ENCODE peak calls at places on chromosomes 13 and 19, in ten cellular contexts. One of them, this sample, is unnamed.

GRCh38 chr19:11881151-11881800 is 6.3 kb upstream of the ZNF69 start:
- DNase-seq in tibial artery: peak; percentile 24
- DNase-seq in cardiac muscle cell: peak; percentile 71
- DNase-seq in fibroblast of lung: peak; percentile 28
- DNase-seq in tibial nerve: peak; percentile 67
- DNase-seq in stomach: peak; percentile 76
- DNase-seq in foreskin keratinocyte: peak; percentile 22
- DNase-seq in brain microvascular endothelial cell: peak; percentile 34
- DNase-seq in progenitor cell of endocrine pancreas: peak; percentile 57
- DNase-seq in CD4-positive, alpha-beta T cell: peak; percentile 52
- DNase-seq in this sample: no peak

GRCh38 chr13:96994030-96994848 is at the start of gene OXGR1:
- DNase-seq in fibroblast of lung: no peak
- DNase-seq in CD4-positive, alpha-beta T cell: no peak
- DNase-seq in tibial artery: no peak
- DNase-seq in tibial nerve: no peak
- DNase-seq in progenitor cell of endocrine pancreas: peak; percentile 14
- DNase-seq in foreskin keratinocyte: no peak
- DNase-seq in brain microvascular endothelial cell: no peak
- DNase-seq in cardiac muscle cell: no peak
- DNase-seq in stomach: no peak
- DNase-seq in this sample: no peak

GRCh38 chr13:72651196-72651595 is 76.2 kb downstream of the MZT1 start:
- DNase-seq in stomach: no peak
- DNase-seq in tibial nerve: no peak
- DNase-seq in tibial artery: no peak
- DNase-seq in progenitor cell of endocrine pancreas: no peak
- DNase-seq in brain microvascular endothelial cell: peak; percentile 2
- DNase-seq in cardiac muscle cell: no peak
- DNase-seq in CD4-positive, alpha-beta T cell: no peak
- DNase-seq in fibroblast of lung: peak; percentile 15
- DNase-seq in foreskin keratinocyte: peak; percentile 24
- DNase-seq in this sample: no peak

GRCh38 chr19:6712692-6713670 is 7.5 kb downstream of the C3 start:
- DNase-seq in tibial nerve: no peak
- DNase-seq in brain microvascular endothelial cell: no peak
- DNase-seq in foreskin keratinocyte: no peak
- DNase-seq in CD4-positive, alpha-beta T cell: no peak
- DNase-seq in progenitor cell of endocrine pancreas: no peak
- DNase-seq in stomach: no peak
- DNase-seq in cardiac muscle cell: no peak
- DNase-seq in tibial artery: no peak
- DNase-seq in fibroblast of lung: no peak
- DNase-seq in this sample: no peak

GRCh38 chr13:113930711-113931637 is 42.9 kb downstream of the C13orf46 start:
- DNase-seq in cardiac muscle cell: no peak
- DNase-seq in progenitor cell of endocrine pancreas: no peak
- DNase-seq in tibial artery: peak; percentile 16
- DNase-seq in foreskin keratinocyte: no peak
- DNase-seq in tibial nerve: no peak
- DNase-seq in brain microvascular endothelial cell: no peak
- DNase-seq in CD4-positive, alpha-beta T cell: peak; percentile 22
- DNase-seq in stomach: peak; percentile 24
- DNase-seq in fibroblast of lung: no peak
- DNase-seq in this sample: no peak

GRCh38 chr13:29679357-29680050 is 84.0 kb upstream of the SLC7A1 start:
- DNase-seq in cardiac muscle cell: peak; percentile 27
- DNase-seq in CD4-positive, alpha-beta T cell: no peak
- DNase-seq in fibroblast of lung: peak; percentile 63
- DNase-seq in tibial nerve: no peak
- DNase-seq in progenitor cell of endocrine pancreas: no peak
- DNase-seq in tibial artery: no peak
- DNase-seq in foreskin keratinocyte: no peak
- DNase-seq in stomach: peak; percentile 46
- DNase-seq in brain microvascular endothelial cell: no peak
- DNase-seq in this sample: no peak

GRCh38 chr13:74990992-74991391 is 491.0 kb downstream of the TBC1D4 start:
- DNase-seq in fibroblast of lung: no peak
- DNase-seq in CD4-positive, alpha-beta T cell: no peak
- DNase-seq in cardiac muscle cell: no peak
- DNase-seq in tibial artery: no peak
- DNase-seq in stomach: no peak
- DNase-seq in tibial nerve: no peak
- DNase-seq in progenitor cell of endocrine pancreas: no peak
- DNase-seq in brain microvascular endothelial cell: no peak
- DNase-seq in foreskin keratinocyte: no peak
- DNase-seq in this sample: no peak

GRCh38 chr13:36297259-36297599 is 385 bp downstream of the CCDC169 start:
- DNase-seq in tibial artery: no peak
- DNase-seq in foreskin keratinocyte: peak; percentile 33
- DNase-seq in fibroblast of lung: peak; percentile 50
- DNase-seq in brain microvascular endothelial cell: no peak
- DNase-seq in progenitor cell of endocrine pancreas: no peak
- DNase-seq in cardiac muscle cell: peak; percentile 45
- DNase-seq in stomach: no peak
- DNase-seq in CD4-positive, alpha-beta T cell: no peak
- DNase-seq in tibial nerve: no peak
- DNase-seq in this sample: no peak

GRCh38 chr13:25046985-25047660 is 48.8 kb upstream of the PABPC3 start:
- DNase-seq in fibroblast of lung: peak; percentile 49
- DNase-seq in foreskin keratinocyte: no peak
- DNase-seq in cardiac muscle cell: peak; percentile 4
- DNase-seq in tibial nerve: no peak
- DNase-seq in progenitor cell of endocrine pancreas: peak; percentile 20
- DNase-seq in brain microvascular endothelial cell: peak; percentile 3
- DNase-seq in tibial artery: no peak
- DNase-seq in stomach: no peak
- DNase-seq in CD4-positive, alpha-beta T cell: no peak
- DNase-seq in this sample: no peak

GRCh38 chr13:46522692-46523040 is 30.3 kb upstream of the LRCH1 start:
- DNase-seq in CD4-positive, alpha-beta T cell: no peak
- DNase-seq in brain microvascular endothelial cell: no peak
- DNase-seq in tibial artery: no peak
- DNase-seq in fibroblast of lung: no peak
- DNase-seq in stomach: no peak
- DNase-seq in cardiac muscle cell: no peak
- DNase-seq in foreskin keratinocyte: no peak
- DNase-seq in progenitor cell of endocrine pancreas: no peak
- DNase-seq in tibial nerve: no peak
- DNase-seq in this sample: no peak

GRCh38 chr19:11370744-11371143 is 3.7 kb upstream of the SWSAP1 start:
- DNase-seq in tibial nerve: no peak
- DNase-seq in cardiac muscle cell: no peak
- DNase-seq in brain microvascular endothelial cell: no peak
- DNase-seq in tibial artery: no peak
- DNase-seq in stomach: no peak
- DNase-seq in CD4-positive, alpha-beta T cell: no peak
- DNase-seq in progenitor cell of endocrine pancreas: no peak
- DNase-seq in foreskin keratinocyte: no peak
- DNase-seq in fibroblast of lung: no peak
- DNase-seq in this sample: no peak

GRCh38 chr19:28710278-28710677 is 502.7 kb downstream of the UQCRFS1 start:
- DNase-seq in CD4-positive, alpha-beta T cell: no peak
- DNase-seq in progenitor cell of endocrine pancreas: no peak
- DNase-seq in fibroblast of lung: peak; percentile 62
- DNase-seq in tibial artery: no peak
- DNase-seq in cardiac muscle cell: peak; percentile 82
- DNase-seq in foreskin keratinocyte: peak; percentile 48
- DNase-seq in brain microvascular endothelial cell: no peak
- DNase-seq in stomach: no peak
- DNase-seq in tibial nerve: peak; percentile 28
- DNase-seq in this sample: peak; percentile 19

GRCh38 chr19:6092329-6093286 is 17.7 kb downstream of the RFX2 start:
- DNase-seq in stomach: peak; percentile 80
- DNase-seq in tibial artery: peak; percentile 90
- DNase-seq in brain microvascular endothelial cell: peak; percentile 73
- DNase-seq in tibial nerve: peak; percentile 61
- DNase-seq in foreskin keratinocyte: peak; percentile 96
- DNase-seq in fibroblast of lung: peak; percentile 90
- DNase-seq in CD4-positive, alpha-beta T cell: no peak
- DNase-seq in cardiac muscle cell: peak; percentile 77
- DNase-seq in progenitor cell of endocrine pancreas: peak; percentile 59
- DNase-seq in this sample: no peak

GRCh38 chr19:27822336-27822735 is 1390.6 kb downstream of the UQCRFS1 start:
- DNase-seq in stomach: no peak
- DNase-seq in tibial artery: no peak
- DNase-seq in brain microvascular endothelial cell: no peak
- DNase-seq in tibial nerve: no peak
- DNase-seq in cardiac muscle cell: no peak
- DNase-seq in foreskin keratinocyte: no peak
- DNase-seq in fibroblast of lung: peak; percentile 70
- DNase-seq in progenitor cell of endocrine pancreas: no peak
- DNase-seq in CD4-positive, alpha-beta T cell: no peak
- DNase-seq in this sample: no peak

GRCh38 chr19:29241324-29241723 is 28.4 kb upstream of the UQCRFS1 start:
- DNase-seq in tibial nerve: no peak
- DNase-seq in foreskin keratinocyte: no peak
- DNase-seq in progenitor cell of endocrine pancreas: no peak
- DNase-seq in stomach: no peak
- DNase-seq in fibroblast of lung: no peak
- DNase-seq in cardiac muscle cell: no peak
- DNase-seq in tibial artery: no peak
- DNase-seq in CD4-positive, alpha-beta T cell: no peak
- DNase-seq in brain microvascular endothelial cell: no peak
- DNase-seq in this sample: no peak

GRCh38 chr13:112098699-112099098 is 31.8 kb downstream of the SOX1 start:
- DNase-seq in CD4-positive, alpha-beta T cell: no peak
- DNase-seq in stomach: no peak
- DNase-seq in foreskin keratinocyte: no peak
- DNase-seq in progenitor cell of endocrine pancreas: no peak
- DNase-seq in tibial nerve: no peak
- DNase-seq in brain microvascular endothelial cell: no peak
- DNase-seq in cardiac muscle cell: no peak
- DNase-seq in fibroblast of lung: no peak
- DNase-seq in tibial artery: no peak
- DNase-seq in this sample: no peak

GRCh38 chr13:103694033-103694432 is 627.8 kb upstream of the SLC10A2 start:
- DNase-seq in stomach: no peak
- DNase-seq in tibial artery: no peak
- DNase-seq in foreskin keratinocyte: no peak
- DNase-seq in progenitor cell of endocrine pancreas: no peak
- DNase-seq in CD4-positive, alpha-beta T cell: no peak
- DNase-seq in brain microvascular endothelial cell: no peak
- DNase-seq in tibial nerve: no peak
- DNase-seq in fibroblast of lung: no peak
- DNase-seq in cardiac muscle cell: no peak
- DNase-seq in this sample: no peak

GRCh38 chr13:76067850-76068249 is 431.7 kb downstream of the LMO7 start:
- DNase-seq in fibroblast of lung: no peak
- DNase-seq in brain microvascular endothelial cell: no peak
- DNase-seq in CD4-positive, alpha-beta T cell: no peak
- DNase-seq in progenitor cell of endocrine pancreas: no peak
- DNase-seq in cardiac muscle cell: no peak
- DNase-seq in stomach: no peak
- DNase-seq in tibial artery: no peak
- DNase-seq in foreskin keratinocyte: no peak
- DNase-seq in tibial nerve: no peak
- DNase-seq in this sample: no peak

GRCh38 chr13:112870737-112871287 is 98.2 kb upstream of the MCF2L start:
- DNase-seq in cardiac muscle cell: no peak
- DNase-seq in tibial nerve: no peak
- DNase-seq in foreskin keratinocyte: no peak
- DNase-seq in CD4-positive, alpha-beta T cell: no peak
- DNase-seq in brain microvascular endothelial cell: no peak
- DNase-seq in fibroblast of lung: no peak
- DNase-seq in progenitor cell of endocrine pancreas: no peak
- DNase-seq in stomach: no peak
- DNase-seq in tibial artery: no peak
- DNase-seq in this sample: no peak

DNA sequence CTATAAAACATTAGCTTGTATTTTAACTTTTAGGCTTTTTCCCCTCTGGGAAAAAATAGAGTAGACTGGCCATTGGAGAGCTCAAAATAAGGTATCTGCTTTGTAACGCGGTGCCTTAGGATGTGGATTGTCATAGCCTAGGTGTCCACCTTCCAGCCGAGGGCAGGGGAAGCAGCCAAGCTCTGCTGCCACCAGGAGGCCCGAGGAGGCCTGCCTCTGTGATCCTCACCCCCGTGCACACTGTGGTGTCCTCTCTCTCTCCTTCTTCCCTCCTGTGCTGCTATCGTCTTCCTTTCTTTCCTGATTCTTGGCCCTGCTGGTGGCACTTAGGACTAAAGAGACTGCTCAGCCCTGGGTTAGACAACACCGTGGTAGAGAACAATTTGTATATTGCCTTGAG is 11.3 kb downstream of the HNRNPM start:
- DNase-seq in fibroblast of lung: no peak
- DNase-seq in brain microvascular endothelial cell: no peak
- DNase-seq in tibial artery: no peak
- DNase-seq in tibial nerve: no peak
- DNase-seq in cardiac muscle cell: no peak
- DNase-seq in stomach: no peak
- DNase-seq in CD4-positive, alpha-beta T cell: no peak
- DNase-seq in progenitor cell of endocrine pancreas: no peak
- DNase-seq in foreskin keratinocyte: no peak
- DNase-seq in this sample: no peak
- TF ChIP-seq CTCF in fibroblast of lung: peak; percentile 20
- TF ChIP-seq CTCF in brain microvascular endothelial cell: peak; percentile 52
- TF ChIP-seq CTCF in tibial artery: no peak
- TF ChIP-seq CTCF in tibial nerve: no peak
- TF ChIP-seq CTCF in cardiac muscle cell: peak; percentile 23
- TF ChIP-seq CTCF in stomach: no peak
- TF ChIP-seq CTCF in CD4-positive, alpha-beta T cell: no peak
- TF ChIP-seq CTCF in progenitor cell of endocrine pancreas: peak; percentile 30
- TF ChIP-seq CTCF in foreskin keratinocyte: peak; percentile 40
- TF ChIP-seq CTCF in this sample: peak; percentile 12

GRCh38 chr19:13872695-13873389 is 4.1 kb upstream of the NANOS3 start:
- DNase-seq in CD4-positive, alpha-beta T cell: no peak
- DNase-seq in cardiac muscle cell: no peak
- DNase-seq in progenitor cell of endocrine pancreas: no peak
- DNase-seq in brain microvascular endothelial cell: no peak
- DNase-seq in stomach: no peak
- DNase-seq in tibial artery: no peak
- DNase-seq in tibial nerve: no peak
- DNase-seq in foreskin keratinocyte: no peak
- DNase-seq in fibroblast of lung: no peak
- DNase-seq in this sample: no peak
- TF ChIP-seq CTCF in CD4-positive, alpha-beta T cell: no peak
- TF ChIP-seq CTCF in cardiac muscle cell: peak; percentile 29
- TF ChIP-seq CTCF in progenitor cell of endocrine pancreas: peak; percentile 26
- TF ChIP-seq CTCF in brain microvascular endothelial cell: peak; percentile 37
- TF ChIP-seq CTCF in stomach: no peak
- TF ChIP-seq CTCF in tibial artery: no peak
- TF ChIP-seq CTCF in tibial nerve: no peak
- TF ChIP-seq CTCF in foreskin keratinocyte: peak; percentile 41
- TF ChIP-seq CTCF in fibroblast of lung: peak; percentile 18
- TF ChIP-seq CTCF in this sample: no peak

GRCh38 chr13:26197298-26197697 is 24.8 kb downstream of the RNF6 start:
- DNase-seq in cardiac muscle cell: no peak
- DNase-seq in stomach: no peak
- DNase-seq in tibial artery: no peak
- DNase-seq in foreskin keratinocyte: no peak
- DNase-seq in brain microvascular endothelial cell: no peak
- DNase-seq in progenitor cell of endocrine pancreas: no peak
- DNase-seq in tibial nerve: no peak
- DNase-seq in fibroblast of lung: no peak
- DNase-seq in CD4-positive, alpha-beta T cell: no peak
- DNase-seq in this sample: no peak
- TF ChIP-seq CTCF in cardiac muscle cell: no peak
- TF ChIP-seq CTCF in stomach: no peak
- TF ChIP-seq CTCF in tibial artery: no peak
- TF ChIP-seq CTCF in foreskin keratinocyte: no peak
- TF ChIP-seq CTCF in brain microvascular endothelial cell: no peak
- TF ChIP-seq CTCF in progenitor cell of endocrine pancreas: no peak
- TF ChIP-seq CTCF in tibial nerve: no peak
- TF ChIP-seq CTCF in fibroblast of lung: no peak
- TF ChIP-seq CTCF in CD4-positive, alpha-beta T cell: no peak
- TF ChIP-seq CTCF in this sample: no peak

GRCh38 chr13:59750860-59751259 is 412.9 kb downstream of the DIAPH3 start:
- DNase-seq in fibroblast of lung: peak; percentile 86
- DNase-seq in CD4-positive, alpha-beta T cell: no peak
- DNase-seq in brain microvascular endothelial cell: peak; percentile 80
- DNase-seq in tibial nerve: no peak
- DNase-seq in stomach: no peak
- DNase-seq in foreskin keratinocyte: peak; percentile 67
- DNase-seq in tibial artery: no peak
- DNase-seq in cardiac muscle cell: peak; percentile 75
- DNase-seq in progenitor cell of endocrine pancreas: peak; percentile 27
- DNase-seq in this sample: peak; percentile 36
- TF ChIP-seq CTCF in fibroblast of lung: peak; percentile 11
- TF ChIP-seq CTCF in CD4-positive, alpha-beta T cell: no peak
- TF ChIP-seq CTCF in brain microvascular endothelial cell: peak; percentile 21
- TF ChIP-seq CTCF in tibial nerve: no peak
- TF ChIP-seq CTCF in stomach: no peak
- TF ChIP-seq CTCF in foreskin keratinocyte: peak; percentile 38
- TF ChIP-seq CTCF in tibial artery: no peak
- TF ChIP-seq CTCF in cardiac muscle cell: no peak
- TF ChIP-seq CTCF in progenitor cell of endocrine pancreas: no peak
- TF ChIP-seq CTCF in this sample: no peak